ENCODE peak calls at places on chromosomes 2 and 18, in six cellular contexts. L is Peyer's patch, G is thyroid gland, B is K562, D is HCT116, I is spleen. J is an unnamed sample.

GRCh38 chr18:48122376-48122775 is 191.9 kb upstream of the SMAD2 start:
- DNase-seq in I (peak; percentile 10), B (no peak), D (no peak), L (no peak), G (no peak), J (peak; percentile 45)

GRCh38 chr2:109299466-109299865 is 170.5 kb downstream of the SH3RF3 start:
- DNase-seq in B (no peak), D (no peak), I (no peak), L (no peak), G (no peak), J (no peak)

GRCh38 chr2:132963161-132963560 is 293.2 kb upstream of the LYPD1 start:
- DNase-seq in G (no peak), L (no peak), I (no peak), D (no peak), B (no peak), J (no peak)

GRCh38 chr18:25834061-25834460 is 256.4 kb downstream of the SS18 start:
- DNase-seq in L (no peak), B (no peak), D (no peak), I (no peak), G (no peak), J (no peak)

GRCh38 chr2:101147971-101148370 is 3.2 kb downstream of the TBC1D8 start:
- DNase-seq in G (no peak), L (no peak), B (no peak), I (no peak), D (no peak), J (no peak)

GRCh38 chr2:134690629-134691215 is 28.1 kb downstream of the TMEM163 start:
- DNase-seq in I (no peak), G (no peak), B (no peak), L (no peak), D (no peak), J (no peak)

GRCh38 chr2:58130238-58130637 is 83.6 kb downstream of the VRK2 start:
- DNase-seq in B (no peak), I (no peak), D (no peak), G (no peak), L (no peak), J (no peak)

GRCh38 chr2:92073036-92073814 is 2798.0 kb upstream of the TEKT4 start:
- DNase-seq in I (peak; percentile 48), L (no peak), B (no peak), G (no peak), D (no peak), J (peak; percentile 73)

GRCh38 chr2:53353372-53354111 is 414.1 kb upstream of the CHAC2 start:
- DNase-seq in G (no peak), D (peak; percentile 74), L (no peak), I (no peak), B (no peak), J (no peak)

GRCh38 chr2:203484266-203485112 is 50.6 kb downstream of the RAPH1 start:
- DNase-seq in D (no peak), I (no peak), L (no peak), B (peak; percentile 11), G (peak; percentile 30), J (no peak)

GRCh38 chr2:3868426-3868825 is 165.1 kb downstream of the DCDC2C start:
- DNase-seq in L (no peak), B (no peak), G (no peak), I (no peak), D (no peak), J (no peak)

GRCh38 chr2:181585732-181586131 is 71.2 kb downstream of the CERKL start:
- DNase-seq in D (no peak), L (no peak), I (no peak), G (no peak), B (no peak), J (no peak)

GRCh38 chr2:201448701-201449100 is 2.6 kb downstream of the TRAK2 start:
- DNase-seq in G (no peak), D (no peak), B (no peak), L (peak; percentile 69), I (no peak), J (no peak)

GRCh38 chr2:5748941-5749731 is 57.0 kb downstream of the SOX11 start:
- DNase-seq in I (no peak), D (no peak), L (no peak), G (no peak), B (no peak), J (no peak)

GRCh38 chr18:79502785-79503184 is 107.1 kb downstream of the NFATC1 start:
- DNase-seq in G (no peak), D (no peak), L (no peak), B (peak; percentile 72), I (no peak), J (no peak)

GRCh38 chr2:236803621-236804020 is 234.0 kb downstream of the ACKR3 start:
- DNase-seq in G (no peak), L (no peak), D (no peak), B (no peak), I (no peak), J (no peak)

GRCh38 chr2:236350426-236350825 is 86.2 kb upstream of the ASB18 start:
- DNase-seq in I (no peak), L (no peak), B (no peak), D (no peak), G (no peak), J (no peak)

GRCh38 chr2:64807417-64807816 is 153.7 kb upstream of the SERTAD2 start:
- DNase-seq in L (no peak), D (peak; percentile 70), I (no peak), G (no peak), B (peak; percentile 64), J (peak; percentile 63)

GRCh38 chr2:6078414-6078813 is 386.2 kb downstream of the SOX11 start:
- DNase-seq in B (no peak), L (no peak), G (no peak), D (no peak), I (no peak), J (no peak)

GRCh38 chr18:55497825-55498403 is 90.1 kb downstream of the TCF4 start:
- DNase-seq in B (no peak), I (no peak), D (no peak), G (peak; percentile 12), L (no peak), J (no peak)

GRCh38 chr18:69947361-69948106 is at the start of gene CD226:
- DNase-seq in B (no peak), D (no peak), G (no peak), L (peak; percentile 55), I (no peak), J (no peak)

GRCh38 chr18:31943895-31944816 is 1.2 kb upstream of the TRAPPC8 start:
- DNase-seq in B (peak; percentile 41), D (no peak), L (peak; percentile 34), G (no peak), I (no peak), J (no peak)
- H3K4me3 ChIP-seq in B (peak overlapping the region; percentile 74), D (peak overlapping the region; percentile 73), L (peak overlapping the region; percentile 93), G (peak overlapping the region; percentile 62), I (peak overlapping the region; percentile 90), J (peak overlapping the region; percentile 51)

GRCh38 chr2:20822535-20823490 is at the start of gene LDAH:
- DNase-seq in L (peak; percentile 93), D (peak; percentile 81), B (peak; percentile 95), I (peak; percentile 95), G (peak; percentile 94), J (peak; percentile 85)
- TF ChIP-seq POLR2A in L (peak; percentile 49), D (peak; percentile 66), B (peak; percentile 88), I (no peak), G (peak; percentile 70), J (no peak)

DNA sequence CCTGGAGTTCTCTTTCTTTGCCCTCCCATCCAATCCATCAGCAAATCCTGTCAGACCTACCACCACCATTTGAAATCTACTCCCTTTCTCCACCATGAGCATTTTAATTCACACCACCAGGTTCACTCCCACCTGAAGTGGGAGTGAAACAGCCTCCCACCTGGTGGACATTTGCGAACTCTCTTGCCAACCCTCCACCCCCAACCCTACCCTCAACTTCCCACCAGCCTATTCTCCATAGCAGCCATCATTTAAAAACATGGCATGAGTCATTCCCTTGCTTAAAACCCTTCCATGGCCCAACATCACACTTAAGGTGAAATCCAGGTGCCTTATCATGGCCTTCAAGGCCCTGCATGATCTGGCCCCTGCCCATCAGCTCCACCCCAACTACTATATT is 3.5 kb downstream of the RTKN start:
- DNase-seq in L (no peak), G (no peak), B (no peak), I (peak; percentile 4), D (no peak), J (no peak)
- H3K4me3 ChIP-seq in L (no peak overlapping the region), G (no peak overlapping the region), B (no peak overlapping the region), I (no peak overlapping the region), D (no peak overlapping the region), J (no peak overlapping the region)

GRCh38 chr2:238139141-238139840 is 823 bp downstream of the KLHL30 start:
- DNase-seq in L (no peak), B (peak; percentile 63), I (no peak), D (no peak), G (no peak), J (no peak)

GRCh38 chr2:238138331-238139102 is at the start of gene KLHL30:
- DNase-seq in I (no peak), L (no peak), G (peak; percentile 34), D (no peak), B (peak; percentile 50), J (no peak)

GRCh38 chr2:238137885-238138284 is 583 bp upstream of the KLHL30 start:
- DNase-seq in B (no peak), D (no peak), G (no peak), I (no peak), L (no peak), J (no peak)

GRCh38 chr2:238135601-238136150 is 2.8 kb upstream of the KLHL30 start:
- DNase-seq in G (no peak), I (peak; percentile 22), B (no peak), L (no peak), D (no peak), J (no peak)

GRCh38 chr2:238136820-238137537 is 1.5 kb upstream of the KLHL30 start:
- DNase-seq in L (peak; percentile 58), D (no peak), B (no peak), G (no peak), I (no peak), J (no peak)
- TF ChIP-seq POLR2A in L (no peak), D (no peak), B (no peak), G (no peak), I (no peak), J (no peak)

DNA sequence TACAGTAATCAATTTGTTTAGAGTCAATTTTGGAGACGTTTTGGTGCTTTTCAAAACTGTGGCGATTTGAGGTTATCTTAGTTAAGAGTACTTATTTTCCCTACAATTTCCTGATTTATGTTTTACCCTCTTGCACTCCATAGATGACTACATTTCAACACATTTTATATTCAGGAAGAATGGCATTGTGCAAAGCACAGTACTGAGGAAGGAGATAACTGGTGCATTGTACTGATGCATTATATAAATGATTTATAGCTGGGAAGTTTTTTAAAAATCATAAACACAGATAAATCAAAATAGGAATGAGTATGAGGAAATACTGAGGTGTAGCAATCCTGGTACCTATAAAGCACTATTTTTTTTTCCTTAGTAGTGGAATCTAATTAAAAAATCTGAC is 5.6 kb downstream of the REL start:
- DNase-seq in D (no peak), B (no peak), G (no peak), I (no peak), L (no peak), J (no peak)
- H3K4me3 ChIP-seq in D (no peak overlapping the region), B (no peak overlapping the region), G (no peak overlapping the region), I (no peak overlapping the region), L (no peak overlapping the region), J (no peak overlapping the region)

GRCh38 chr18:67041334-67041733 is 437.4 kb upstream of the CDH19 start:
- DNase-seq in I (no peak), B (no peak), L (no peak), G (no peak), D (no peak), J (no peak)

GRCh38 chr18:67047334-67047733 is 443.4 kb upstream of the CDH19 start:
- DNase-seq in I (no peak), D (no peak), B (no peak), L (no peak), G (no peak), J (no peak)

GRCh38 chr18:67043276-67043675 is 439.4 kb upstream of the CDH19 start:
- DNase-seq in B (no peak), G (no peak), I (peak; percentile 68), L (no peak), D (no peak), J (no peak)
- TF ChIP-seq POLR2A in B (no peak), G (no peak), I (no peak), L (no peak), D (no peak), J (no peak)

J was measured in lower leg skin.